ENCODE peak calls at places on chromosomes 4 and X, in eight cellular contexts. Q, P, C, Y, K, J, T and A are unnamed samples.

GRCh38 chrX:110021180-110022022 is 18.5 kb downstream of the TMEM164 start:
- DNase-seq in Q (no peak), P (no peak), C (no peak), Y (peak; percentile 86), K (peak; percentile 60), J (no peak), T (peak; percentile 56), A (no peak)

GRCh38 chr4:41526628-41527027 is 11.3 kb upstream of the LIMCH1 start:
- DNase-seq in Q (no peak), P (no peak), C (no peak), Y (no peak), K (no peak), J (peak; percentile 20), T (no peak), A (no peak)

GRCh38 chr4:43485196-43485595 is 592.7 kb downstream of the GRXCR1 start:
- DNase-seq in Q (no peak), P (no peak), C (no peak), Y (no peak), K (no peak), J (no peak), T (no peak), A (no peak)

GRCh38 chrX:103446665-103447302 is 70.4 kb downstream of the BEX3 start:
- DNase-seq in Q (no peak), P (peak; percentile 0), C (no peak), Y (peak; percentile 51), K (no peak), J (peak; percentile 73), T (no peak), A (no peak)

GRCh38 chr4:18458465-18458864 is 436.9 kb upstream of the LCORL start:
- DNase-seq in Q (no peak), P (no peak), C (no peak), Y (no peak), K (no peak), J (no peak), T (no peak), A (no peak)

GRCh38 chr4:74189331-74190043 is 31.6 kb downstream of the MTHFD2L start:
- DNase-seq in Q (peak; percentile 16), P (peak; percentile 72), C (no peak), Y (peak; percentile 55), K (no peak), J (peak; percentile 74), T (peak; percentile 29), A (no peak)

GRCh38 chr4:6278801-6279197 is 9.1 kb downstream of the WFS1 start:
- DNase-seq in Q (no peak), P (peak; percentile 78), C (no peak), Y (no peak), K (no peak), J (no peak), T (no peak), A (no peak)

GRCh38 chr4:33386761-33387160 is 2666.6 kb downstream of the PCDH7 start:
- DNase-seq in Q (no peak), P (no peak), C (no peak), Y (no peak), K (no peak), J (peak; percentile 21), T (no peak), A (no peak)

GRCh38 chr4:161581262-161581661 is 582.5 kb downstream of the FSTL5 start:
- DNase-seq in Q (no peak), P (peak; percentile 30), C (no peak), Y (peak; percentile 51), K (peak; percentile 24), J (peak; percentile 62), T (no peak), A (no peak)

GRCh38 chr4:88758264-88758663 is 60.6 kb upstream of the NAP1L5 start:
- DNase-seq in Q (no peak), P (no peak), C (no peak), Y (no peak), K (no peak), J (no peak), T (no peak), A (no peak)

GRCh38 chrX:102976290-102976689 is 39.2 kb downstream of the RAB40AL start:
- DNase-seq in Q (no peak), P (no peak), C (no peak), Y (peak; percentile 61), K (no peak), J (peak; percentile 51), T (no peak), A (no peak)

GRCh38 chr4:99855677-99856076 is 38.5 kb downstream of the LAMTOR3 start:
- DNase-seq in Q (no peak), P (peak; percentile 71), C (no peak), Y (no peak), K (no peak), J (no peak), T (no peak), A (no peak)

GRCh38 chrX:17024896-17025295 is 78.4 kb downstream of the REPS2 start:
- DNase-seq in Q (no peak), P (peak; percentile 25), C (no peak), Y (no peak), K (no peak), J (no peak), T (no peak), A (no peak)

GRCh38 chr4:73446336-73446938 is 10.4 kb downstream of the AFP start:
- DNase-seq in Q (peak; percentile 35), P (peak; percentile 69), C (no peak), Y (peak; percentile 46), K (no peak), J (peak; percentile 68), T (peak; percentile 19), A (no peak)

GRCh38 chr4:2304321-2304876 is 42.5 kb upstream of the MXD4 start:
- DNase-seq in Q (no peak), P (no peak), C (no peak), Y (no peak), K (no peak), J (no peak), T (no peak), A (no peak)

GRCh38 chr4:74933562-74934015 is 673 bp downstream of the PARM1 start:
- DNase-seq in Q (peak; percentile 48), P (peak; percentile 44), C (no peak), Y (no peak), K (no peak), J (peak; percentile 5), T (no peak), A (no peak)

GRCh38 chr4:17939061-17939460 is 82.5 kb downstream of the LCORL start:
- DNase-seq in Q (no peak), P (no peak), C (no peak), Y (no peak), K (no peak), J (no peak), T (no peak), A (no peak)

GRCh38 chr4:172124656-172125308 is 311.6 kb downstream of the GALNTL6 start:
- DNase-seq in Q (no peak), P (no peak), C (no peak), Y (no peak), K (no peak), J (no peak), T (no peak), A (no peak)

GRCh38 chr4:186725422-186726149 is 1.9 kb upstream of the FAT1 start:
- DNase-seq in Q (peak; percentile 81), P (no peak), C (peak; percentile 58), Y (peak; percentile 86), K (peak; percentile 64), J (peak; percentile 92), T (no peak), A (no peak)

GRCh38 chr4:10461091-10461849 is 4.0 kb upstream of the ZNF518B start:
- DNase-seq in Q (peak; percentile 19), P (peak; percentile 84), C (peak; percentile 67), Y (peak; percentile 47), K (no peak), J (peak; percentile 65), T (no peak), A (peak; percentile 79)
- TF ChIP-seq CTCF in Q (peak; percentile 60), P (peak; percentile 95), C (peak; percentile 99), Y (peak; percentile 42), K (peak; percentile 37), J (peak; percentile 42), T (peak; percentile 35), A (peak; percentile 83)

GRCh38 chr4:116664198-116664597 is 421.2 kb downstream of the TRAM1L1 start:
- DNase-seq in Q (no peak), P (no peak), C (no peak), Y (no peak), K (no peak), J (no peak), T (no peak), A (no peak)

GRCh38 chr4:116668190-116668589 is 417.2 kb downstream of the TRAM1L1 start:
- DNase-seq in Q (no peak), P (peak; percentile 24), C (no peak), Y (no peak), K (no peak), J (no peak), T (no peak), A (no peak)
- TF ChIP-seq CTCF in Q (no peak), P (peak; percentile 53), C (peak; percentile 17), Y (no peak), K (no peak), J (no peak), T (no peak), A (no peak)

DNA sequence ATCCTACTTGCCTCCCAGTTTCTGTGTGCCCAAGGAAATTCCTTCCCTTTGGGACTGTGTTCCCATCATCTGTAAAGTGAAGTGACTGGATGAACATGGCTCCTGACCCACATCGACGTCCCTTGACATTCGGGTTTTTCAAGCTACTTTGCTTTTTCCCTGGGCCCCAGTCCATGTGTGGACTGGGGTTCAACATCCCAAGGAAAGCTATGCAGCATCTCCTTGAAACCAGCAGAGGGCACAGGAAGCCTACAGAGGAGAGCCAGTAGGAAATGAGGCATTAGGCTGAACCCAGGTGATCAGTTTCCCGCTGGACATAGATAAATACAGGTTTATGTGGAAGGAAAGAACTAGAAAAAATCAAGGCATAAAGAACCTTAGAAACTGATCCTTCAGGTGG is 145.1 kb upstream of the ARHGEF9 start:
- DNase-seq in Q (peak; percentile 16), P (no peak), C (no peak), Y (peak; percentile 17), K (no peak), J (peak; percentile 16), T (no peak), A (no peak)
- TF ChIP-seq CTCF in Q (peak; percentile 27), P (peak; percentile 8), C (peak; percentile 58), Y (peak; percentile 59), K (peak; percentile 41), J (peak; percentile 27), T (peak; percentile 14), A (no peak)

GRCh38 chr4:25863347-25863784 is 578 bp upstream of the SEL1L3 start:
- DNase-seq in Q (peak; percentile 82), P (no peak), C (peak; percentile 56), Y (no peak), K (no peak), J (no peak), T (no peak), A (no peak)
- TF ChIP-seq CTCF in Q (peak; percentile 27), P (no peak), C (peak; percentile 69), Y (peak; percentile 24), K (no peak), J (peak; percentile 14), T (peak; percentile 4), A (no peak)